ENCODE peak calls at places on chromosomes 7 and 10, in six cellular contexts. One of them, this sample, is unnamed. For H3K27me3, the result is how much of the 10 kb centered on the place peaks cover.

GRCh38 chr10:132397671-132398565 is 918 bp downstream of the PWWP2B start:
- DNase-seq in Peyer's patch: peak
- DNase-seq in adrenal gland: peak
- DNase-seq in NT2/D1: no peak
- DNase-seq in neuronal stem cell: no peak
- DNase-seq in endothelial cell of umbilical vein: peak
- DNase-seq in this sample: peak

GRCh38 chr7:1641661-1642260 is 28.3 kb upstream of the ELFN1 start:
- DNase-seq in neuronal stem cell: no peak
- DNase-seq in Peyer's patch: no peak
- DNase-seq in adrenal gland: no peak
- DNase-seq in NT2/D1: no peak
- DNase-seq in endothelial cell of umbilical vein: no peak
- DNase-seq in this sample: no peak

GRCh38 chr10:64733980-64734379 is 1212.8 kb downstream of the REEP3 start:
- DNase-seq in neuronal stem cell: peak
- DNase-seq in endothelial cell of umbilical vein: peak
- DNase-seq in NT2/D1: peak
- DNase-seq in adrenal gland: no peak
- DNase-seq in Peyer's patch: no peak
- DNase-seq in this sample: no peak

GRCh38 chr7:23211542-23211941 is 29.7 kb downstream of the NUP42 start:
- DNase-seq in adrenal gland: no peak
- DNase-seq in NT2/D1: no peak
- DNase-seq in endothelial cell of umbilical vein: no peak
- DNase-seq in neuronal stem cell: no peak
- DNase-seq in Peyer's patch: no peak
- DNase-seq in this sample: no peak

GRCh38 chr10:1035201-1035600 is 9.5 kb upstream of the IDI2 start:
- DNase-seq in NT2/D1: no peak
- DNase-seq in Peyer's patch: no peak
- DNase-seq in adrenal gland: no peak
- DNase-seq in neuronal stem cell: no peak
- DNase-seq in endothelial cell of umbilical vein: no peak
- DNase-seq in this sample: no peak

GRCh38 chr7:125670926-125671572 is 741.4 kb upstream of the POT1 start:
- DNase-seq in NT2/D1: peak
- DNase-seq in adrenal gland: no peak
- DNase-seq in Peyer's patch: no peak
- DNase-seq in endothelial cell of umbilical vein: peak
- DNase-seq in neuronal stem cell: peak
- DNase-seq in this sample: no peak

GRCh38 chr7:1950623-1951523 is 280.8 kb downstream of the ELFN1 start:
- DNase-seq in neuronal stem cell: no peak
- DNase-seq in Peyer's patch: no peak
- DNase-seq in endothelial cell of umbilical vein: peak
- DNase-seq in NT2/D1: no peak
- DNase-seq in adrenal gland: no peak
- DNase-seq in this sample: peak

GRCh38 chr10:93570383-93570782 is 3.9 kb downstream of the FFAR4 start:
- DNase-seq in adrenal gland: no peak
- DNase-seq in Peyer's patch: no peak
- DNase-seq in neuronal stem cell: no peak
- DNase-seq in endothelial cell of umbilical vein: no peak
- DNase-seq in NT2/D1: no peak
- DNase-seq in this sample: no peak

GRCh38 chr10:100651916-100652315 is 93.5 kb upstream of the PAX2 start:
- DNase-seq in NT2/D1: no peak
- DNase-seq in adrenal gland: no peak
- DNase-seq in neuronal stem cell: no peak
- DNase-seq in endothelial cell of umbilical vein: no peak
- DNase-seq in Peyer's patch: no peak
- DNase-seq in this sample: no peak

GRCh38 chr7:49643321-49643720 is 130.1 kb upstream of the VWC2 start:
- DNase-seq in adrenal gland: no peak
- DNase-seq in neuronal stem cell: peak
- DNase-seq in endothelial cell of umbilical vein: no peak
- DNase-seq in Peyer's patch: no peak
- DNase-seq in NT2/D1: no peak
- DNase-seq in this sample: no peak

GRCh38 chr7:90708841-90709317 is 112.8 kb downstream of the CDK14 start:
- DNase-seq in NT2/D1: peak
- DNase-seq in neuronal stem cell: no peak
- DNase-seq in Peyer's patch: peak
- DNase-seq in endothelial cell of umbilical vein: peak
- DNase-seq in adrenal gland: no peak
- DNase-seq in this sample: no peak

GRCh38 chr10:18071591-18071990 is 68.6 kb upstream of the CACNB2 start:
- DNase-seq in NT2/D1: no peak
- DNase-seq in adrenal gland: no peak
- DNase-seq in neuronal stem cell: no peak
- DNase-seq in Peyer's patch: no peak
- DNase-seq in endothelial cell of umbilical vein: no peak
- DNase-seq in this sample: no peak

GRCh38 chr10:22651276-22651980 is 63.0 kb downstream of the PIP4K2A start:
- DNase-seq in endothelial cell of umbilical vein: no peak
- DNase-seq in Peyer's patch: peak
- DNase-seq in adrenal gland: peak
- DNase-seq in NT2/D1: no peak
- DNase-seq in neuronal stem cell: no peak
- DNase-seq in this sample: no peak

GRCh38 chr10:48820699-48821098 is 118.9 kb downstream of the LRRC18 start:
- DNase-seq in NT2/D1: no peak
- DNase-seq in adrenal gland: no peak
- DNase-seq in Peyer's patch: no peak
- DNase-seq in endothelial cell of umbilical vein: no peak
- DNase-seq in neuronal stem cell: no peak
- DNase-seq in this sample: no peak

GRCh38 chr7:150826061-150826849 is 25.7 kb downstream of the TMEM176A start:
- DNase-seq in neuronal stem cell: no peak
- DNase-seq in adrenal gland: no peak
- DNase-seq in NT2/D1: no peak
- DNase-seq in endothelial cell of umbilical vein: no peak
- DNase-seq in Peyer's patch: no peak
- DNase-seq in this sample: no peak

GRCh38 chr10:110774069-110775021 is 97.4 kb upstream of the PDCD4 start:
- DNase-seq in endothelial cell of umbilical vein: peak
- DNase-seq in NT2/D1: no peak
- DNase-seq in adrenal gland: peak
- DNase-seq in Peyer's patch: no peak
- DNase-seq in neuronal stem cell: no peak
- DNase-seq in this sample: peak

GRCh38 chr7:94580601-94581000 is 71.0 kb downstream of the CASD1 start:
- DNase-seq in Peyer's patch: no peak
- DNase-seq in adrenal gland: no peak
- DNase-seq in endothelial cell of umbilical vein: no peak
- DNase-seq in NT2/D1: no peak
- DNase-seq in neuronal stem cell: no peak
- DNase-seq in this sample: no peak

GRCh38 chr7:22545539-22545938 is 45.6 kb upstream of the STEAP1B start:
- DNase-seq in NT2/D1: no peak
- DNase-seq in adrenal gland: no peak
- DNase-seq in endothelial cell of umbilical vein: no peak
- DNase-seq in Peyer's patch: no peak
- DNase-seq in neuronal stem cell: no peak
- DNase-seq in this sample: no peak

GRCh38 chr10:78433722-78434535 is 400.3 kb downstream of the RPS24 start:
- DNase-seq in NT2/D1: no peak
- DNase-seq in adrenal gland: peak
- DNase-seq in Peyer's patch: no peak
- DNase-seq in neuronal stem cell: no peak
- DNase-seq in endothelial cell of umbilical vein: no peak
- DNase-seq in this sample: no peak

GRCh38 chr10:72719941-72720592 is 28.1 kb downstream of the MCU start:
- DNase-seq in endothelial cell of umbilical vein: no peak
- DNase-seq in adrenal gland: no peak
- DNase-seq in neuronal stem cell: no peak
- DNase-seq in Peyer's patch: no peak
- DNase-seq in NT2/D1: peak
- DNase-seq in this sample: peak

GRCh38 chr10:500876-501275 is 188.6 kb downstream of the DIP2C start:
- DNase-seq in NT2/D1: no peak
- DNase-seq in adrenal gland: no peak
- DNase-seq in Peyer's patch: no peak
- DNase-seq in neuronal stem cell: no peak
- DNase-seq in endothelial cell of umbilical vein: peak
- DNase-seq in this sample: no peak

GRCh38 chr10:26574783-26575182 is 122.7 kb upstream of the PDSS1 start:
- DNase-seq in Peyer's patch: peak
- DNase-seq in adrenal gland: no peak
- DNase-seq in neuronal stem cell: no peak
- DNase-seq in NT2/D1: no peak
- DNase-seq in endothelial cell of umbilical vein: no peak
- DNase-seq in this sample: no peak

GRCh38 chr7:99791021-99791420 is 7.0 kb upstream of the CYP3A4 start:
- DNase-seq in adrenal gland: no peak
- DNase-seq in endothelial cell of umbilical vein: no peak
- DNase-seq in Peyer's patch: no peak
- DNase-seq in NT2/D1: no peak
- DNase-seq in neuronal stem cell: no peak
- DNase-seq in this sample: peak

GRCh38 chr10:15384154-15384553 is 13.1 kb upstream of the FAM171A1 start:
- DNase-seq in adrenal gland: no peak
- DNase-seq in Peyer's patch: no peak
- DNase-seq in neuronal stem cell: no peak
- DNase-seq in NT2/D1: no peak
- DNase-seq in endothelial cell of umbilical vein: no peak
- DNase-seq in this sample: peak

GRCh38 chr10:102780246-102780645 is 36.5 kb downstream of the WBP1L start:
- DNase-seq in neuronal stem cell: no peak
- DNase-seq in Peyer's patch: no peak
- DNase-seq in adrenal gland: no peak
- DNase-seq in NT2/D1: no peak
- DNase-seq in endothelial cell of umbilical vein: no peak
- DNase-seq in this sample: no peak

GRCh38 chr7:70574970-70575799 is 556.8 kb upstream of the GALNT17 start:
- DNase-seq in endothelial cell of umbilical vein: no peak
- DNase-seq in neuronal stem cell: peak
- DNase-seq in NT2/D1: no peak
- DNase-seq in Peyer's patch: no peak
- DNase-seq in adrenal gland: no peak
- DNase-seq in this sample: no peak

GRCh38 chr7:101362334-101363195 is at the start of gene COL26A1:
- DNase-seq in NT2/D1: no peak
- DNase-seq in adrenal gland: peak
- DNase-seq in Peyer's patch: no peak
- DNase-seq in endothelial cell of umbilical vein: no peak
- DNase-seq in neuronal stem cell: peak
- DNase-seq in this sample: peak

GRCh38 chr10:28036587-28036986 is 37.7 kb upstream of the ODAD2 start:
- DNase-seq in Peyer's patch: no peak
- DNase-seq in NT2/D1: no peak
- DNase-seq in neuronal stem cell: no peak
- DNase-seq in adrenal gland: no peak
- DNase-seq in endothelial cell of umbilical vein: no peak
- DNase-seq in this sample: no peak

GRCh38 chr7:21355406-21355874 is 72.4 kb upstream of the SP4 start:
- DNase-seq in endothelial cell of umbilical vein: no peak
- DNase-seq in neuronal stem cell: no peak
- DNase-seq in adrenal gland: no peak
- DNase-seq in NT2/D1: no peak
- DNase-seq in Peyer's patch: peak
- DNase-seq in this sample: no peak

GRCh38 chr7:43260980-43261878 is 148.8 kb downstream of the HECW1 start:
- DNase-seq in neuronal stem cell: peak
- DNase-seq in NT2/D1: peak
- DNase-seq in Peyer's patch: peak
- DNase-seq in adrenal gland: peak
- DNase-seq in endothelial cell of umbilical vein: peak
- DNase-seq in this sample: peak

GRCh38 chr10:12334186-12334530 is 15.2 kb upstream of the CAMK1D start:
- DNase-seq in Peyer's patch: no peak
- DNase-seq in endothelial cell of umbilical vein: no peak
- DNase-seq in neuronal stem cell: no peak
- DNase-seq in adrenal gland: no peak
- DNase-seq in NT2/D1: no peak
- DNase-seq in this sample: no peak

GRCh38 chr10:124587811-124588211 is 126.2 kb downstream of the LHPP start:
- DNase-seq in endothelial cell of umbilical vein: no peak
- DNase-seq in adrenal gland: no peak
- DNase-seq in Peyer's patch: no peak
- DNase-seq in NT2/D1: no peak
- DNase-seq in neuronal stem cell: no peak
- DNase-seq in this sample: no peak

GRCh38 chr10:117138838-117139580 is 939 bp upstream of the VAX1 start:
- DNase-seq in endothelial cell of umbilical vein: no peak
- DNase-seq in adrenal gland: no peak
- DNase-seq in neuronal stem cell: peak
- DNase-seq in Peyer's patch: no peak
- DNase-seq in NT2/D1: no peak
- DNase-seq in this sample: no peak
- H3K27me3 ChIP-seq in endothelial cell of umbilical vein: half or more
- H3K27me3 ChIP-seq in adrenal gland: half or more
- H3K27me3 ChIP-seq in neuronal stem cell: under half
- H3K27me3 ChIP-seq in Peyer's patch: half or more
- H3K27me3 ChIP-seq in NT2/D1: half or more
- H3K27me3 ChIP-seq in this sample: under half

DNA sequence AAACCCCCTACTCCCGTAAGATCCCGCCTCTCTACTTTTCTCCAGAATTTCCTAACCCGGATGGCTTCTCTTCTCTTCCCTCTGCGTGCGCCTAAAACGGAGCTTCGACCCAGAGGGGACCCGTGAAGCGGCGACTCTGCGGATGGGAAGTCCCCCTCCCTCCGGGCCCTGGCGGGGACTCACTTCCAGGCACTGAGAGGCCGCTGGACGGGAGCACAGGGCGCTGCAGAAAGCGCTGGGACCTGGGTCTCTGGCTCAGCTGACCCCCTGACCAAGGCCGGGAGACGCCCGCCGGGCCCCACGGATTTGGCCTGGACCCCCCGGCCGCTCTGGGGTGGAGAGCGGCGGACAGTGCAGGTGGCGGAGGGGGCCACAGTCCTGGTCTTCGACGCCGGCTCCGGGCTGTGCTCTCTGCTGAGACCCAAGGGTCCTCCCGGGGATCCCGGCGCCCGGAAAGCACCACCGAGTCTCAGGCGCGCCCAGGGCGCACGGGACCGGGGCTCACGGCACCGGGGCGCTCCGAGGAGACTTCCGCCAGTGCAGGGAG is 688 bp upstream of the FOXL3 start:
- DNase-seq in adrenal gland: no peak
- DNase-seq in neuronal stem cell: no peak
- DNase-seq in endothelial cell of umbilical vein: no peak
- DNase-seq in NT2/D1: no peak
- DNase-seq in Peyer's patch: no peak
- DNase-seq in this sample: no peak
- H3K27me3 ChIP-seq in adrenal gland: under half
- H3K27me3 ChIP-seq in neuronal stem cell: under half
- H3K27me3 ChIP-seq in endothelial cell of umbilical vein: under half
- H3K27me3 ChIP-seq in NT2/D1: under half
- H3K27me3 ChIP-seq in Peyer's patch: under half
- H3K27me3 ChIP-seq in this sample: under half

GRCh38 chr7:27180431-27181175 is 4.4 kb downstream of the HOXA11 start:
- DNase-seq in neuronal stem cell: no peak
- DNase-seq in endothelial cell of umbilical vein: peak
- DNase-seq in Peyer's patch: no peak
- DNase-seq in adrenal gland: no peak
- DNase-seq in NT2/D1: no peak
- DNase-seq in this sample: no peak
- H3K27me3 ChIP-seq in neuronal stem cell: half or more
- H3K27me3 ChIP-seq in endothelial cell of umbilical vein: under half
- H3K27me3 ChIP-seq in Peyer's patch: under half
- H3K27me3 ChIP-seq in adrenal gland: half or more
- H3K27me3 ChIP-seq in NT2/D1: half or more
- H3K27me3 ChIP-seq in this sample: under half

GRCh38 chr10:8057636-8058273 is 3.3 kb downstream of the GATA3 start:
- DNase-seq in NT2/D1: no peak
- DNase-seq in adrenal gland: peak
- DNase-seq in Peyer's patch: no peak
- DNase-seq in neuronal stem cell: peak
- DNase-seq in endothelial cell of umbilical vein: peak
- DNase-seq in this sample: no peak
- H3K27me3 ChIP-seq in NT2/D1: under half
- H3K27me3 ChIP-seq in adrenal gland: under half
- H3K27me3 ChIP-seq in Peyer's patch: under half
- H3K27me3 ChIP-seq in neuronal stem cell: under half
- H3K27me3 ChIP-seq in endothelial cell of umbilical vein: under half
- H3K27me3 ChIP-seq in this sample: under half